ENCODE peak calls at places on chromosomes 13 and 19, in seven cellular contexts. F is mesenteric fat pad, V is GM23248, B is GDM1, H is NCI-H748 treated with DMSO at 0.1 percent for 48 hours, A is left cardiac atrium, K is heart right ventricle. T is an unnamed sample.

GRCh38 chr19:42040031-42040430 is 30.0 kb downstream of the GRIK5 start:
- DNase-seq in F (no peak), V (no peak), B (no peak), H (no peak), A (no peak), K (no peak), T (no peak)

GRCh38 chr13:29059837-29060236 is 239.7 kb downstream of the MTUS2 start:
- DNase-seq in F (no peak), V (no peak), B (no peak), H (no peak), A (no peak), K (peak), T (no peak)

GRCh38 chr19:43425567-43426392 is 11.1 kb downstream of the TEX101 start:
- DNase-seq in F (peak), V (peak), B (no peak), H (peak), A (no peak), K (no peak), T (no peak)

GRCh38 chr13:42279080-42279479 is 7.1 kb downstream of the AKAP11 start:
- DNase-seq in F (no peak), V (peak), B (no peak), H (no peak), A (no peak), K (no peak), T (peak)

GRCh38 chr13:98507060-98507797 is 69.7 kb downstream of the STK24 start:
- DNase-seq in F (no peak), V (peak), B (no peak), H (peak), A (peak), K (peak), T (peak)

GRCh38 chr19:46081928-46082727 is 41.3 kb upstream of the IGFL4 start:
- DNase-seq in F (no peak), V (peak), B (no peak), H (peak), A (no peak), K (no peak), T (peak)

GRCh38 chr13:24175847-24176246 is 15.3 kb downstream of the SPATA13 start:
- DNase-seq in F (no peak), V (no peak), B (no peak), H (no peak), A (no peak), K (no peak), T (no peak)

GRCh38 chr19:50516456-50516855 is 2.7 kb upstream of the ASPDH start:
- DNase-seq in F (no peak), V (no peak), B (no peak), H (no peak), A (no peak), K (no peak), T (no peak)

GRCh38 chr13:100497394-100497793 is 91.2 kb downstream of the GGACT start:
- DNase-seq in F (no peak), V (peak), B (no peak), H (no peak), A (no peak), K (no peak), T (no peak)

T was measured in KBM-7.